ENCODE peak calls at places on chromosomes 2 and 18, in four cellular contexts. S is AG04449, H is NCI-H146, R is NCI-H1092 treated with DMSO at 0.1 percent for 48 hours. X is an unnamed sample.

GRCh38 chr2:148515170-148515569 is 129.4 kb upstream of the EPC2 start:
- DNase-seq in S (no peak), H (no peak), R (no peak), X (no peak)

GRCh38 chr2:69789129-69789528 is 40.3 kb upstream of the GMCL1 start:
- DNase-seq in S (peak; percentile 92), H (no peak), R (no peak), X (peak; percentile 95)

GRCh38 chr2:147715807-147716206 is 129.0 kb upstream of the ACVR2A start:
- DNase-seq in S (no peak), H (no peak), R (no peak), X (peak; percentile 7)

GRCh38 chr2:143259368-143259958 is 130.2 kb downstream of the ARHGAP15 start:
- DNase-seq in S (no peak), H (peak; percentile 56), R (peak; percentile 44), X (peak; percentile 82)

GRCh38 chr2:171347158-171347557 is 86.6 kb downstream of the METTL8 start:
- DNase-seq in S (no peak), H (no peak), R (no peak), X (no peak)

GRCh38 chr2:139814458-139814857 is 1034.3 kb upstream of the NXPH2 start:
- DNase-seq in S (no peak), H (no peak), R (no peak), X (no peak)

GRCh38 chr18:54254265-54254758 is 15.0 kb upstream of the POLI start:
- DNase-seq in S (no peak), H (peak; percentile 53), R (no peak), X (peak; percentile 69)

GRCh38 chr2:173874899-173875247 is 90.3 kb downstream of the SP3 start:
- DNase-seq in S (no peak), H (no peak), R (no peak), X (peak; percentile 64)

GRCh38 chr2:178263159-178263860 is 69.0 kb downstream of the OSBPL6 start:
- DNase-seq in S (no peak), H (no peak), R (no peak), X (no peak)

GRCh38 chr18:8176554-8176953 is 432.7 kb upstream of the RAB12 start:
- DNase-seq in S (no peak), H (no peak), R (no peak), X (peak; percentile 39)

GRCh38 chr2:88857951-88858406 is 166.5 kb downstream of the RPIA start:
- DNase-seq in S (no peak), H (peak; percentile 20), R (no peak), X (peak; percentile 35)

GRCh38 chr18:14978962-14979535 is 231.1 kb downstream of the ANKRD30B start:
- DNase-seq in S (no peak), H (peak; percentile 12), R (no peak), X (peak; percentile 16)

GRCh38 chr2:239159476-239159911 is 241.3 kb downstream of the HDAC4 start:
- DNase-seq in S (no peak), H (no peak), R (no peak), X (no peak)

GRCh38 chr2:108392029-108392428 is 14.3 kb downstream of the SULT1C4 start:
- DNase-seq in S (no peak), H (no peak), R (no peak), X (no peak)

GRCh38 chr2:239827511-239827865 is 197.7 kb downstream of the NDUFA10 start:
- DNase-seq in S (no peak), H (no peak), R (no peak), X (no peak)

GRCh38 chr2:112706170-112706664 is 14.6 kb upstream of the NT5DC4 start:
- DNase-seq in S (no peak), H (no peak), R (no peak), X (no peak)

GRCh38 chr18:77501266-77501665 is 251.6 kb downstream of the GALR1 start:
- DNase-seq in S (no peak), H (no peak), R (no peak), X (no peak)

GRCh38 chr2:85194780-85195480 is 61.7 kb downstream of the TCF7L1 start:
- DNase-seq in S (no peak), H (peak; percentile 37), R (peak; percentile 19), X (no peak)

GRCh38 chr2:11873766-11874165 is 127.3 kb downstream of the LPIN1 start:
- DNase-seq in S (no peak), H (no peak), R (no peak), X (no peak)

GRCh38 chr2:156399950-156400703 is 36.1 kb upstream of the GPD2 start:
- DNase-seq in S (peak; percentile 19), H (peak; percentile 81), R (peak; percentile 77), X (peak; percentile 90)

GRCh38 chr2:53129851-53130250 is 637.8 kb upstream of the CHAC2 start:
- DNase-seq in S (peak; percentile 34), H (no peak), R (no peak), X (no peak)

GRCh38 chr2:85578243-85579180 is 1.1 kb downstream of the VAMP8 start:
- DNase-seq in S (no peak), H (peak; percentile 8), R (no peak), X (peak; percentile 44)

GRCh38 chr2:71504611-71505010 is 51.2 kb downstream of the DYSF start:
- DNase-seq in S (no peak), H (no peak), R (no peak), X (no peak)

GRCh38 chr18:41917199-41917598 is 37.8 kb upstream of the PIK3C3 start:
- DNase-seq in S (no peak), H (no peak), R (no peak), X (no peak)

GRCh38 chr18:14971461-14972185 is 223.7 kb downstream of the ANKRD30B start:
- DNase-seq in S (no peak), H (no peak), R (no peak), X (no peak)

GRCh38 chr2:120673205-120673550 is 62.5 kb upstream of the GLI2 start:
- DNase-seq in S (no peak), H (no peak), R (no peak), X (no peak)

GRCh38 chr2:234451852-234452625 is 44.8 kb downstream of the ARL4C start:
- DNase-seq in S (peak; percentile 95), H (no peak), R (no peak), X (no peak)

GRCh38 chr2:202689898-202690297 is 55.1 kb downstream of the FAM117B start:
- DNase-seq in S (no peak), H (no peak), R (no peak), X (no peak)

GRCh38 chr2:149715005-149715592 is 127.5 kb upstream of the MMADHC start:
- DNase-seq in S (no peak), H (no peak), R (no peak), X (peak; percentile 35)

GRCh38 chr2:16508061-16508851 is 157.4 kb downstream of the CYRIA start:
- DNase-seq in S (no peak), H (peak; percentile 52), R (peak; percentile 20), X (peak; percentile 90)

GRCh38 chr2:28610583-28611201 is 114.8 kb downstream of the PLB1 start:
- DNase-seq in S (no peak), H (no peak), R (peak; percentile 14), X (peak; percentile 80)

GRCh38 chr2:36785179-36785795 is 88.8 kb downstream of the VIT start:
- DNase-seq in S (peak; percentile 7), H (peak; percentile 42), R (peak; percentile 7), X (peak; percentile 85)

GRCh38 chr2:3503046-3503445 is 16.3 kb downstream of the ADI1 start:
- DNase-seq in S (no peak), H (no peak), R (no peak), X (no peak)

GRCh38 chr2:158921599-158922408 is 46.6 kb upstream of the TANC1 start:
- DNase-seq in S (no peak), H (no peak), R (no peak), X (no peak)

GRCh38 chr2:19667536-19667949 is 234.2 kb downstream of the TTC32 start:
- DNase-seq in S (no peak), H (peak; percentile 12), R (peak; percentile 38), X (no peak)

GRCh38 chr18:35511428-35511827 is 13.7 kb upstream of the INO80C start:
- DNase-seq in S (no peak), H (no peak), R (no peak), X (no peak)

GRCh38 chr2:55364189-55365055 is 55.2 kb downstream of the CCDC88A start:
- DNase-seq in S (peak; percentile 93), H (no peak), R (no peak), X (no peak)

X was measured in left kidney.